ENCODE peak calls at places on chromosomes 7 and 10, in nine cellular contexts. Z is HuH-7.5; W is GOT3; J is occipital lobe; N is transverse colon; G is stimulated activated CD4-positive, alpha-beta T cell treated with anti-CD3 and anti-CD28 coated beads, Interleukin-12 subunit alpha, Interleukin-12 subunit beta, amount 100 ng/mL, for 4 hours; U is GM12865; B is right lobe of liver; E is central memory CD4-positive, alpha-beta T cell. L is an unnamed sample.

GRCh38 chr10:123007558-123008378 is 827 bp downstream of the IKZF5 start:
- DNase-seq in Z (peak; percentile 42), W (no peak), J (no peak), N (peak; percentile 38), G (peak; percentile 14), U (peak; percentile 79), B (peak; percentile 68), E (peak; percentile 48), L (no peak)

GRCh38 chr10:84308481-84309304 is 19.7 kb upstream of the CCSER2 start:
- DNase-seq in Z (no peak), W (no peak), J (no peak), N (peak; percentile 51), G (peak; percentile 36), U (peak; percentile 52), B (no peak), E (peak; percentile 31), L (peak; percentile 51)

GRCh38 chr7:157977306-157977705 is 610.3 kb downstream of the PTPRN2 start:
- DNase-seq in Z (no peak), W (no peak), J (no peak), N (no peak), G (no peak), U (no peak), B (peak; percentile 23), E (no peak), L (no peak)

GRCh38 chr7:36979810-36980248 is 255.5 kb upstream of the AOAH start:
- DNase-seq in Z (no peak), W (no peak), J (no peak), N (no peak), G (no peak), U (no peak), B (no peak), E (no peak), L (no peak)

GRCh38 chr7:112453505-112454171 is 3.4 kb downstream of the IFRD1 start:
- DNase-seq in Z (no peak), W (no peak), J (no peak), N (no peak), G (no peak), U (no peak), B (no peak), E (no peak), L (no peak)

GRCh38 chr10:17212802-17213204 is 11.3 kb upstream of the TRDMT1 start:
- DNase-seq in Z (no peak), W (no peak), J (no peak), N (no peak), G (no peak), U (no peak), B (no peak), E (no peak), L (no peak)

GRCh38 chr10:79941585-79942210 is 7.2 kb downstream of the SFTPD start:
- DNase-seq in Z (no peak), W (no peak), J (no peak), N (no peak), G (no peak), U (no peak), B (no peak), E (no peak), L (no peak)

GRCh38 chr10:98365698-98366530 is 49.1 kb downstream of the PYROXD2 start:
- DNase-seq in Z (no peak), W (no peak), J (no peak), N (no peak), G (no peak), U (no peak), B (no peak), E (no peak), L (no peak)

GRCh38 chr7:5526190-5527037 is 102.8 kb upstream of the TNRC18 start:
- DNase-seq in Z (peak; percentile 37), W (no peak), J (no peak), N (peak; percentile 70), G (peak; percentile 46), U (no peak), B (no peak), E (peak; percentile 41), L (peak; percentile 55)

GRCh38 chr7:16867328-16867727 is 14.5 kb downstream of the AGR3 start:
- DNase-seq in Z (no peak), W (no peak), J (no peak), N (no peak), G (no peak), U (no peak), B (no peak), E (no peak), L (no peak)

GRCh38 chr10:55183993-55184392 is 383.0 kb upstream of the PCDH15 start:
- DNase-seq in Z (no peak), W (no peak), J (no peak), N (no peak), G (no peak), U (no peak), B (no peak), E (no peak), L (no peak)

GRCh38 chr7:80133361-80134104 is 1.1 kb upstream of the GNAI1 start:
- DNase-seq in Z (no peak), W (no peak), J (no peak), N (peak; percentile 15), G (no peak), U (no peak), B (no peak), E (no peak), L (no peak)

GRCh38 chr7:3300221-3300650 is 816 bp upstream of the SDK1 start:
- DNase-seq in Z (no peak), W (no peak), J (no peak), N (no peak), G (peak; percentile 2), U (no peak), B (no peak), E (no peak), L (no peak)

GRCh38 chr10:63671317-63671937 is 150.2 kb downstream of the REEP3 start:
- DNase-seq in Z (no peak), W (no peak), J (no peak), N (no peak), G (no peak), U (no peak), B (no peak), E (no peak), L (no peak)

GRCh38 chr7:104106106-104106505 is 101.7 kb downstream of the ORC5 start:
- DNase-seq in Z (no peak), W (no peak), J (no peak), N (no peak), G (no peak), U (no peak), B (no peak), E (no peak), L (no peak)

GRCh38 chr10:59896186-59896585 is 10.2 kb downstream of the CCDC6 start:
- DNase-seq in Z (no peak), W (no peak), J (no peak), N (peak; percentile 63), G (no peak), U (no peak), B (no peak), E (no peak), L (no peak)